ENCODE peak calls at places on chromosomes 7 and 10, in ten cellular contexts. One of them, this sample, is unnamed.

GRCh38 chr7:27066148-27066547 is 29.7 kb downstream of the HOXA1 start:
- DNase-seq in GM12878: no peak
- DNase-seq in GM23338: no peak
- DNase-seq in BJ: peak
- DNase-seq in NB4: no peak
- DNase-seq in IMR-90: peak
- DNase-seq in AG10803: peak
- DNase-seq in MCF 10A: no peak
- DNase-seq in fibroblast of pulmonary artery: peak
- DNase-seq in cardiac fibroblast: no peak
- DNase-seq in this sample: no peak

GRCh38 chr10:70927221-70927943 is 39.0 kb upstream of the PCBD1 start:
- DNase-seq in NB4: peak
- DNase-seq in BJ: no peak
- DNase-seq in GM12878: no peak
- DNase-seq in GM23338: no peak
- DNase-seq in cardiac fibroblast: peak
- DNase-seq in MCF 10A: no peak
- DNase-seq in AG10803: no peak
- DNase-seq in fibroblast of pulmonary artery: peak
- DNase-seq in IMR-90: peak
- DNase-seq in this sample: no peak

GRCh38 chr10:13165177-13165576 is 3.8 kb downstream of the MCM10 start:
- DNase-seq in GM12878: no peak
- DNase-seq in cardiac fibroblast: no peak
- DNase-seq in AG10803: no peak
- DNase-seq in fibroblast of pulmonary artery: no peak
- DNase-seq in NB4: no peak
- DNase-seq in MCF 10A: no peak
- DNase-seq in GM23338: no peak
- DNase-seq in BJ: no peak
- DNase-seq in IMR-90: no peak
- DNase-seq in this sample: no peak

GRCh38 chr7:87567052-87567451 is 33.6 kb downstream of the ABCB1 start:
- DNase-seq in cardiac fibroblast: no peak
- DNase-seq in IMR-90: no peak
- DNase-seq in MCF 10A: no peak
- DNase-seq in GM12878: no peak
- DNase-seq in AG10803: no peak
- DNase-seq in GM23338: no peak
- DNase-seq in NB4: no peak
- DNase-seq in BJ: no peak
- DNase-seq in fibroblast of pulmonary artery: no peak
- DNase-seq in this sample: no peak

GRCh38 chr10:28241766-28242399 is 61.0 kb downstream of the MPP7 start:
- DNase-seq in GM12878: peak
- DNase-seq in fibroblast of pulmonary artery: peak
- DNase-seq in NB4: peak
- DNase-seq in BJ: no peak
- DNase-seq in cardiac fibroblast: peak
- DNase-seq in IMR-90: peak
- DNase-seq in AG10803: peak
- DNase-seq in MCF 10A: peak
- DNase-seq in GM23338: peak
- DNase-seq in this sample: peak

GRCh38 chr10:43195557-43195956 is 57.3 kb downstream of the CSGALNACT2 start:
- DNase-seq in cardiac fibroblast: no peak
- DNase-seq in GM23338: no peak
- DNase-seq in NB4: no peak
- DNase-seq in BJ: no peak
- DNase-seq in AG10803: no peak
- DNase-seq in fibroblast of pulmonary artery: no peak
- DNase-seq in IMR-90: no peak
- DNase-seq in GM12878: no peak
- DNase-seq in MCF 10A: no peak
- DNase-seq in this sample: peak

GRCh38 chr10:96987842-96988175 is 155.7 kb downstream of the LCOR start:
- DNase-seq in NB4: no peak
- DNase-seq in fibroblast of pulmonary artery: no peak
- DNase-seq in cardiac fibroblast: peak
- DNase-seq in MCF 10A: no peak
- DNase-seq in IMR-90: peak
- DNase-seq in BJ: peak
- DNase-seq in GM12878: no peak
- DNase-seq in GM23338: no peak
- DNase-seq in AG10803: peak
- DNase-seq in this sample: no peak

GRCh38 chr7:38316733-38317360 is 43.4 kb upstream of the TARP start:
- DNase-seq in IMR-90: peak
- DNase-seq in AG10803: peak
- DNase-seq in cardiac fibroblast: peak
- DNase-seq in fibroblast of pulmonary artery: no peak
- DNase-seq in GM12878: no peak
- DNase-seq in NB4: peak
- DNase-seq in GM23338: no peak
- DNase-seq in MCF 10A: no peak
- DNase-seq in BJ: peak
- DNase-seq in this sample: no peak

GRCh38 chr7:134480202-134480601 is 21.3 kb upstream of the AKR1B1 start:
- DNase-seq in MCF 10A: no peak
- DNase-seq in GM23338: no peak
- DNase-seq in BJ: no peak
- DNase-seq in GM12878: no peak
- DNase-seq in IMR-90: no peak
- DNase-seq in AG10803: no peak
- DNase-seq in cardiac fibroblast: no peak
- DNase-seq in fibroblast of pulmonary artery: no peak
- DNase-seq in NB4: no peak
- DNase-seq in this sample: no peak

GRCh38 chr10:131337656-131338055 is 26.1 kb upstream of the TCERG1L start:
- DNase-seq in GM23338: no peak
- DNase-seq in fibroblast of pulmonary artery: no peak
- DNase-seq in BJ: no peak
- DNase-seq in GM12878: no peak
- DNase-seq in IMR-90: no peak
- DNase-seq in AG10803: no peak
- DNase-seq in cardiac fibroblast: no peak
- DNase-seq in MCF 10A: no peak
- DNase-seq in NB4: no peak
- DNase-seq in this sample: no peak

GRCh38 chr10:22590115-22590514 is 124.3 kb downstream of the PIP4K2A start:
- DNase-seq in BJ: no peak
- DNase-seq in fibroblast of pulmonary artery: no peak
- DNase-seq in IMR-90: peak
- DNase-seq in NB4: no peak
- DNase-seq in AG10803: peak
- DNase-seq in GM23338: no peak
- DNase-seq in GM12878: no peak
- DNase-seq in MCF 10A: no peak
- DNase-seq in cardiac fibroblast: peak
- DNase-seq in this sample: no peak

GRCh38 chr10:35910234-35910633 is 268.1 kb upstream of the FZD8 start:
- DNase-seq in IMR-90: peak
- DNase-seq in MCF 10A: peak
- DNase-seq in AG10803: peak
- DNase-seq in NB4: no peak
- DNase-seq in cardiac fibroblast: peak
- DNase-seq in BJ: peak
- DNase-seq in GM12878: no peak
- DNase-seq in fibroblast of pulmonary artery: peak
- DNase-seq in GM23338: no peak
- DNase-seq in this sample: no peak

DNA sequence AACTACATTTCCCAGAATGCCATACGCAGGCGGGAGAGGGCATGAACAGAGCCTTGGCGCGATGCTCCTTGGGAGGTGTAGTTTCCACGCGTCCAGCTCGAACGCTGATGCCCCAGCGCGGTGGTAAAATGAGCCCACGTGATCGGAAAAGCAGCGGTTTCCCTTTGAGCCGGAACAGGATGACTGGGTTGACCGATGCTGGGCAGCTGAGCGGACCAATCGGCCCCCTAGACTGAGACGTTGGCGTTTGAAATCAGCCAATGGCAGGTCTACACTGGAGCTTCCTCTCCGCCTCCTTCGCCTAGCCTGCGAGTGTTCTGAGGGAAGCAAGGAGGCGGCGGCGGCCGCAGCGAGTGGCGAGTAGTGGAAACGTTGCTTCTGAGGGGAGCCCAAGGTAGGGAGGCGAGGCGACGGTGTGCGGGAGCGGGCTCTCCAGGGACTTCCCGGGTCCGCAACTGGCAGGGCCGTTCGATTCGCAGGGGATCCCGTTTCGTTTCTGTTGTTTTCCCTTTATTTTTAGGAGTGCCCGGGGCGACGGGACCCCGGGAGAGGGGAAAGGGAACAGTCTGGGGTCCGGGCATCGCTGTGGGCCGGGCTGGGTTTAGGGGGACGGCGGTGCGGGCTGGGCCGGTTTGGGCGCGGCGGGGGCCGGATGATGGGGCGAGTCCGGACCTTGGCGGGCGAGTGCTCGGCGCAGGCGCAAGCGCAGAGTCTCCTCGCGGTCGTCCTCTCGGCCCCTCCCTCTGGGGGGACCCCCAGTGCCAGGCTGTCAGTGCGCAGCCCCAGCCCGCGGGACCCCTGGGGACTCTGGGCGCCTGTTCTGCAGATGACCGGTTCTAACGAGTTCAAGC is at the start of gene BUB3:
- DNase-seq in GM23338: peak
- DNase-seq in AG10803: peak
- DNase-seq in IMR-90: peak
- DNase-seq in NB4: peak
- DNase-seq in fibroblast of pulmonary artery: peak
- DNase-seq in GM12878: peak
- DNase-seq in BJ: peak
- DNase-seq in cardiac fibroblast: peak
- DNase-seq in MCF 10A: peak
- DNase-seq in this sample: peak
- TF ChIP-seq CTCF in GM23338: no peak
- TF ChIP-seq CTCF in AG10803: peak
- TF ChIP-seq CTCF in IMR-90: no peak
- TF ChIP-seq CTCF in NB4: no peak
- TF ChIP-seq CTCF in fibroblast of pulmonary artery: peak
- TF ChIP-seq CTCF in GM12878: no peak
- TF ChIP-seq CTCF in BJ: peak
- TF ChIP-seq CTCF in cardiac fibroblast: peak
- TF ChIP-seq CTCF in MCF 10A: no peak
- TF ChIP-seq CTCF in this sample: no peak

GRCh38 chr10:3786295-3786981 is 1.4 kb upstream of the KLF6 start:
- DNase-seq in IMR-90: peak
- DNase-seq in fibroblast of pulmonary artery: peak
- DNase-seq in BJ: no peak
- DNase-seq in cardiac fibroblast: peak
- DNase-seq in GM23338: peak
- DNase-seq in GM12878: no peak
- DNase-seq in MCF 10A: peak
- DNase-seq in AG10803: peak
- DNase-seq in NB4: no peak
- DNase-seq in this sample: no peak
- TF ChIP-seq CTCF in IMR-90: no peak
- TF ChIP-seq CTCF in fibroblast of pulmonary artery: no peak
- TF ChIP-seq CTCF in BJ: no peak
- TF ChIP-seq CTCF in cardiac fibroblast: no peak
- TF ChIP-seq CTCF in GM23338: no peak
- TF ChIP-seq CTCF in GM12878: no peak
- TF ChIP-seq CTCF in MCF 10A: no peak
- TF ChIP-seq CTCF in AG10803: no peak
- TF ChIP-seq CTCF in NB4: no peak
- TF ChIP-seq CTCF in this sample: no peak

DNA sequence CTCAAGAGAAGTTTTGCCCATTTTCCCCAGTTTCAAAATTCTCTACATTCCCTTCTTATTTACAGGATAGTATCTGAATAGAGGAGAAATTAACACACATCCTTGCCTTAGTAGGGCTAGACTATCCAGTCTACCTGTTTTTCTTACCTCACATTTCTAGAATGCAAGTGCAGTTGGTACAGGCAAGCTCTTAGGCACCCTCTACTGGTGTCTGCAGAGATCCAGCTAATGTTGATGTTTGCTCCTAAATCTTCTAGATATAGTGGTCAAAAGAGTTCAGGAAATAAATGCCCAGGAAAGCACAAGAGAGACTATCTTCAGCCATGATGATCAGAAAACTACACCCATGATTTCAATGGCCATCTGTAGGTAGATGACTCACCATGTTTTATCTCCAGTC is 205.3 kb downstream of the HTR7 start:
- DNase-seq in BJ: no peak
- DNase-seq in IMR-90: peak
- DNase-seq in MCF 10A: peak
- DNase-seq in NB4: peak
- DNase-seq in GM12878: no peak
- DNase-seq in cardiac fibroblast: peak
- DNase-seq in fibroblast of pulmonary artery: peak
- DNase-seq in AG10803: no peak
- DNase-seq in GM23338: peak
- DNase-seq in this sample: no peak
- TF ChIP-seq CTCF in BJ: peak
- TF ChIP-seq CTCF in IMR-90: peak
- TF ChIP-seq CTCF in MCF 10A: peak
- TF ChIP-seq CTCF in NB4: peak
- TF ChIP-seq CTCF in GM12878: peak
- TF ChIP-seq CTCF in cardiac fibroblast: peak
- TF ChIP-seq CTCF in fibroblast of pulmonary artery: peak
- TF ChIP-seq CTCF in AG10803: no peak
- TF ChIP-seq CTCF in GM23338: peak
- TF ChIP-seq CTCF in this sample: peak

GRCh38 chr7:132311747-132312146 is 264.5 kb downstream of the PLXNA4 start:
- DNase-seq in NB4: no peak
- DNase-seq in IMR-90: no peak
- DNase-seq in AG10803: no peak
- DNase-seq in BJ: no peak
- DNase-seq in fibroblast of pulmonary artery: no peak
- DNase-seq in GM12878: no peak
- DNase-seq in MCF 10A: no peak
- DNase-seq in cardiac fibroblast: no peak
- DNase-seq in GM23338: no peak
- DNase-seq in this sample: no peak

GRCh38 chr7:132309102-132309805 is 267.0 kb downstream of the PLXNA4 start:
- DNase-seq in BJ: no peak
- DNase-seq in GM23338: no peak
- DNase-seq in AG10803: no peak
- DNase-seq in IMR-90: no peak
- DNase-seq in NB4: no peak
- DNase-seq in cardiac fibroblast: no peak
- DNase-seq in fibroblast of pulmonary artery: no peak
- DNase-seq in GM12878: no peak
- DNase-seq in MCF 10A: no peak
- DNase-seq in this sample: no peak

GRCh38 chr7:132312531-132313070 is 263.7 kb downstream of the PLXNA4 start:
- DNase-seq in AG10803: no peak
- DNase-seq in GM12878: no peak
- DNase-seq in BJ: no peak
- DNase-seq in NB4: no peak
- DNase-seq in GM23338: no peak
- DNase-seq in fibroblast of pulmonary artery: no peak
- DNase-seq in cardiac fibroblast: no peak
- DNase-seq in IMR-90: no peak
- DNase-seq in MCF 10A: no peak
- DNase-seq in this sample: no peak

DNA sequence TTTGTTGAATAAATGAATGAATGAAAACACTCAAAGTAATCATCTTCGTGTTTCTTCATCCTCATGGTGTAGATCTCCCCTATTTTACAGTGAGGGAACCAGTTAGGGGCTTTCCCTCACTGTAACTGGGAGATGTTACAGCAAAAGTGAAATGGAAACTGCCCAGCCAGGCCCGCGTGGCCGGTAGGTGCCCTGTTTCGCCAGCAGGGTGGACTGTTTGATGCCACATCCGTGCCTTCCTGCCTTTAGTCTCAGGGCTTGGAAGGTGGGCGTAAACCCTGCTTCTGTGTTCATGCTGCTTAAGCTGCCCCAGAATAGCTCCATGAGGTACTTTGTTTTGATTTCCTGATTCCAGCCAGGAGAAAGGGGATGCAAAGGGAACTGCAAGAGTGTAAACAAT is 268.8 kb downstream of the PLXNA4 start:
- DNase-seq in MCF 10A: no peak
- DNase-seq in AG10803: no peak
- DNase-seq in IMR-90: no peak
- DNase-seq in GM12878: no peak
- DNase-seq in BJ: no peak
- DNase-seq in GM23338: peak
- DNase-seq in cardiac fibroblast: no peak
- DNase-seq in fibroblast of pulmonary artery: no peak
- DNase-seq in NB4: no peak
- DNase-seq in this sample: no peak
- TF ChIP-seq CTCF in MCF 10A: no peak
- TF ChIP-seq CTCF in AG10803: no peak
- TF ChIP-seq CTCF in IMR-90: no peak
- TF ChIP-seq CTCF in GM12878: no peak
- TF ChIP-seq CTCF in BJ: no peak
- TF ChIP-seq CTCF in GM23338: peak
- TF ChIP-seq CTCF in cardiac fibroblast: no peak
- TF ChIP-seq CTCF in fibroblast of pulmonary artery: no peak
- TF ChIP-seq CTCF in NB4: no peak
- TF ChIP-seq CTCF in this sample: no peak

This sample was measured in GM13977.